ENCODE peak calls at places on chromosome 21, in six cellular contexts. L is Karpas-422; N is hippocampal formation; V is SJSA1; I is GM23338; W is activated CD8-positive, alpha-beta memory T cell treated with anti-CD3 and anti-CD28 coated beads, Interleukin-2, amount 10 ng/mL, durations not matched to agents 7 days and 5 days. A is an unnamed sample.
A peak's percentile ranks its signal among the peaks of the same experiment; 100 is the strongest.

GRCh38 chr21:23003951-23004350 is 2005.7 kb downstream of the NCAM2 start:
- DNase-seq in L (no peak), N (no peak), V (no peak), I (no peak), W (no peak), A (no peak)

GRCh38 chr21:42474043-42474831 is 21.8 kb downstream of the RSPH1 start:
- DNase-seq in L (no peak), N (no peak), V (peak; percentile 44), I (peak; percentile 67), W (peak; percentile 36), A (peak; percentile 41)

GRCh38 chr21:41950941-41951408 is 2.8 kb downstream of the C2CD2 start:
- DNase-seq in L (no peak), N (no peak), V (no peak), I (peak; percentile 65), W (no peak), A (peak; percentile 53)

GRCh38 chr21:26732442-26733221 is 112.6 kb downstream of the ADAMTS1 start:
- DNase-seq in L (peak; percentile 73), N (peak; percentile 8), V (peak; percentile 54), I (peak; percentile 85), W (no peak), A (peak; percentile 78)

GRCh38 chr21:27570306-27570868 is 603.5 kb upstream of the ADAMTS5 start:
- DNase-seq in L (no peak), N (no peak), V (peak; percentile 87), I (no peak), W (no peak), A (peak; percentile 30)

GRCh38 chr21:37087188-37087587 is 14.1 kb downstream of the TTC3 start:
- DNase-seq in L (no peak), N (peak; percentile 20), V (no peak), I (peak; percentile 15), W (no peak), A (peak; percentile 32)

GRCh38 chr21:37032877-37033471 is 26.5 kb downstream of the RIPPLY3 start:
- DNase-seq in L (no peak), N (peak; percentile 8), V (no peak), I (no peak), W (no peak), A (no peak)

GRCh38 chr21:46084041-46084561 is 13.8 kb upstream of the COL6A2 start:
- DNase-seq in L (no peak), N (no peak), V (peak; percentile 36), I (no peak), W (peak; percentile 25), A (no peak)

GRCh38 chr21:42144679-42145568 is 73.8 kb downstream of the UMODL1 start:
- DNase-seq in L (no peak), N (no peak), V (no peak), I (no peak), W (no peak), A (no peak)

GRCh38 chr21:36511484-36512227 is 31.7 kb upstream of the CLDN14 start:
- DNase-seq in L (peak; percentile 35), N (no peak), V (no peak), I (no peak), W (no peak), A (no peak)

GRCh38 chr21:43954042-43954441 is 58.1 kb upstream of the TRAPPC10 start:
- DNase-seq in L (no peak), N (no peak), V (no peak), I (no peak), W (no peak), A (no peak)

GRCh38 chr21:41360072-41360821 is 1.6 kb upstream of the MX2 start:
- DNase-seq in L (no peak), N (no peak), V (no peak), I (peak; percentile 49), W (peak; percentile 41), A (peak; percentile 22)

GRCh38 chr21:39004776-39005605 is 178.3 kb downstream of the PSMG1 start:
- DNase-seq in L (no peak), N (peak; percentile 18), V (no peak), I (no peak), W (no peak), A (peak; percentile 55)

GRCh38 chr21:45859762-45860357 is 121.7 kb upstream of the COL6A1 start:
- DNase-seq in L (no peak), N (no peak), V (peak; percentile 38), I (no peak), W (no peak), A (no peak)

GRCh38 chr21:41582866-41583265 is 74.9 kb upstream of the TMPRSS2 start:
- DNase-seq in L (no peak), N (no peak), V (no peak), I (no peak), W (no peak), A (no peak)

GRCh38 chr21:46551636-46552241 is 53.1 kb downstream of the S100B start:
- DNase-seq in L (no peak), N (no peak), V (peak; percentile 33), I (peak; percentile 33), W (peak; percentile 65), A (no peak)

GRCh38 chr21:45889115-45889708 is 92.4 kb upstream of the COL6A1 start:
- DNase-seq in L (no peak), N (no peak), V (no peak), I (no peak), W (no peak), A (peak; percentile 75)

GRCh38 chr21:43667191-43667904 is 8.0 kb downstream of the RRP1B start:
- DNase-seq in L (peak; percentile 76), N (no peak), V (no peak), I (no peak), W (peak; percentile 56), A (no peak)

GRCh38 chr21:39676054-39676771 is 63.5 kb downstream of the B3GALT5 start:
- DNase-seq in L (no peak), N (peak; percentile 8), V (peak; percentile 74), I (no peak), W (no peak), A (peak; percentile 92)

GRCh38 chr21:29656504-29657227 is 283.1 kb downstream of the GRIK1 start:
- DNase-seq in L (no peak), N (no peak), V (peak; percentile 45), I (no peak), W (peak; percentile 41), A (peak; percentile 89)

GRCh38 chr21:38306833-38307232 is 50.0 kb downstream of the KCNJ15 start:
- DNase-seq in L (no peak), N (no peak), V (no peak), I (no peak), W (no peak), A (no peak)

GRCh38 chr21:46065215-46065992 is 32.5 kb upstream of the COL6A2 start:
- DNase-seq in L (no peak), N (no peak), V (peak; percentile 62), I (no peak), W (peak; percentile 19), A (peak; percentile 80)

GRCh38 chr21:26719750-26720149 is 125.5 kb downstream of the ADAMTS1 start:
- DNase-seq in L (no peak), N (no peak), V (peak; percentile 93), I (no peak), W (no peak), A (no peak)

GRCh38 chr21:19950347-19950746 is 1047.9 kb upstream of the NCAM2 start:
- DNase-seq in L (no peak), N (no peak), V (no peak), I (no peak), W (no peak), A (no peak)

A was measured in left kidney.